ENCODE peak calls at places on chromosomes 16 and 17, in nine cellular contexts. C, K, T, I, P, L, A, Y and O are unnamed samples.
A peak's percentile ranks its signal among the peaks of the same experiment; 100 is the strongest.

GRCh38 chr16:85878875-85879274 is 20.1 kb upstream of the IRF8 start:
- DNase-seq in C (no peak), K (no peak), T (peak; percentile 57), I (no peak), P (no peak), L (peak; percentile 82), A (no peak), Y (peak; percentile 22), O (no peak)

GRCh38 chr16:11268921-11269375 is at the start of gene TNP2:
- DNase-seq in C (no peak), K (no peak), T (no peak), I (no peak), P (no peak), L (no peak), A (no peak), Y (no peak), O (no peak)

GRCh38 chr17:42944211-42944610 is 20.0 kb downstream of the AARSD1 start:
- DNase-seq in C (no peak), K (no peak), T (no peak), I (no peak), P (no peak), L (no peak), A (no peak), Y (no peak), O (no peak)

GRCh38 chr16:25198021-25198420 is 18.7 kb upstream of the AQP8 start:
- DNase-seq in C (no peak), K (no peak), T (no peak), I (no peak), P (no peak), L (peak; percentile 35), A (no peak), Y (no peak), O (no peak)

GRCh38 chr17:75065562-75066151 is 18.6 kb downstream of the KCTD2 start:
- DNase-seq in C (no peak), K (peak; percentile 44), T (no peak), I (no peak), P (no peak), L (peak; percentile 64), A (no peak), Y (no peak), O (no peak)

GRCh38 chr17:28718317-28718672 is 627 bp upstream of the RAB34 start:
- DNase-seq in C (no peak), K (no peak), T (no peak), I (no peak), P (no peak), L (no peak), A (no peak), Y (peak; percentile 49), O (no peak)

GRCh38 chr17:79814966-79815835 is 18.3 kb upstream of the CBX8 start:
- DNase-seq in C (no peak), K (no peak), T (no peak), I (peak; percentile 57), P (peak; percentile 24), L (peak; percentile 56), A (no peak), Y (peak; percentile 66), O (no peak)

GRCh38 chr16:23905027-23905426 is 69.2 kb downstream of the PRKCB start:
- DNase-seq in C (no peak), K (peak; percentile 25), T (peak; percentile 22), I (no peak), P (no peak), L (peak; percentile 70), A (peak; percentile 9), Y (peak; percentile 83), O (no peak)

GRCh38 chr17:62038248-62038647 is 26.8 kb downstream of the MED13 start:
- DNase-seq in C (no peak), K (no peak), T (no peak), I (no peak), P (no peak), L (no peak), A (no peak), Y (no peak), O (no peak)

GRCh38 chr17:17039911-17040310 is 2.3 kb upstream of the MPRIP start:
- DNase-seq in C (no peak), K (no peak), T (no peak), I (no peak), P (no peak), L (no peak), A (no peak), Y (no peak), O (no peak)

GRCh38 chr17:2111691-2112090 is 56.8 kb downstream of the HIC1 start:
- DNase-seq in C (no peak), K (no peak), T (peak; percentile 90), I (no peak), P (no peak), L (no peak), A (peak; percentile 97), Y (no peak), O (no peak)

GRCh38 chr17:40542562-40543411 is 22.5 kb downstream of the CCR7 start:
- DNase-seq in C (no peak), K (no peak), T (no peak), I (peak; percentile 88), P (peak; percentile 83), L (peak; percentile 89), A (peak; percentile 86), Y (no peak), O (no peak)

GRCh38 chr16:69820926-69821541 is 58.9 kb downstream of the WWP2 start:
- DNase-seq in C (no peak), K (no peak), T (no peak), I (peak; percentile 23), P (no peak), L (peak; percentile 82), A (no peak), Y (no peak), O (no peak)

GRCh38 chr17:14469971-14470370 is 169.1 kb downstream of the HS3ST3B1 start:
- DNase-seq in C (no peak), K (no peak), T (no peak), I (no peak), P (no peak), L (no peak), A (no peak), Y (no peak), O (no peak)

GRCh38 chr16:16145286-16145685 is 78.0 kb downstream of the ABCC6 start:
- DNase-seq in C (no peak), K (no peak), T (no peak), I (no peak), P (no peak), L (no peak), A (no peak), Y (no peak), O (no peak)